ENCODE peak calls at places on chromosomes 7 and 10, in five cellular contexts. N is heart left ventricle, D is stomach, I is ovary, T is uterus. P is an unnamed sample.

GRCh38 chr10:57494481-57494880 is 773.2 kb downstream of the IPMK start:
- DNase-seq in D (no peak), I (no peak), T (no peak), N (no peak), P (no peak)

GRCh38 chr10:127429601-127430312 is 119.4 kb upstream of the NPS start:
- DNase-seq in D (no peak), T (no peak), I (no peak), N (no peak), P (no peak)

GRCh38 chr10:108562105-108562504 is 1361.2 kb downstream of the XPNPEP1 start:
- DNase-seq in N (no peak), T (no peak), D (no peak), I (no peak), P (no peak)

GRCh38 chr10:67288688-67289410 is 363.0 kb downstream of the LRRTM3 start:
- DNase-seq in D (no peak), T (no peak), I (no peak), N (no peak), P (no peak)

GRCh38 chr7:32119790-32120196 is 49.6 kb upstream of the PDE1C start:
- DNase-seq in N (peak; percentile 56), D (no peak), I (no peak), T (no peak), P (no peak)

GRCh38 chr10:18607503-18607902 is 43.9 kb downstream of the NSUN6 start:
- DNase-seq in T (peak; percentile 30), I (no peak), N (no peak), D (peak; percentile 38), P (no peak)

GRCh38 chr7:130356121-130356759 is 11.6 kb downstream of the CPA5 start:
- DNase-seq in T (peak; percentile 67), N (no peak), I (peak; percentile 41), D (no peak), P (no peak)

GRCh38 chr7:151008511-151009323 is 15.6 kb downstream of the ATG9B start:
- DNase-seq in I (peak; percentile 86), N (peak; percentile 91), D (no peak), T (peak; percentile 54), P (no peak)

GRCh38 chr7:16918288-16918895 is 36.6 kb upstream of the AGR3 start:
- DNase-seq in T (no peak), D (peak; percentile 32), N (no peak), I (no peak), P (no peak)

GRCh38 chr7:110065112-110065511 is 1025.8 kb upstream of the LRRN3 start:
- DNase-seq in I (no peak), N (no peak), T (no peak), D (no peak), P (no peak)

GRCh38 chr7:44057181-44057848 is 8.1 kb downstream of the PGAM2 start:
- DNase-seq in T (peak; percentile 11), N (no peak), D (no peak), I (no peak), P (no peak)

GRCh38 chr10:112953760-112954159 is 3.7 kb downstream of the TCF7L2 start:
- DNase-seq in I (no peak), T (no peak), D (no peak), N (no peak), P (no peak)

GRCh38 chr7:127897704-127898454 is 133.4 kb downstream of the LRRC4 start:
- DNase-seq in I (no peak), N (no peak), T (no peak), D (no peak), P (no peak)

GRCh38 chr7:131688738-131689661 is 132.6 kb upstream of the PODXL start:
- DNase-seq in T (peak; percentile 45), D (peak; percentile 71), N (peak; percentile 73), I (peak; percentile 66), P (peak; percentile 91)

GRCh38 chr7:34026481-34027225 is 121.3 kb downstream of the BMPER start:
- DNase-seq in I (no peak), D (no peak), T (no peak), N (no peak), P (no peak)

GRCh38 chr10:20853276-20853675 is 43.8 kb downstream of the NEBL start:
- DNase-seq in I (no peak), T (no peak), D (no peak), N (no peak), P (no peak)

GRCh38 chr10:132961420-132961803 is 19.0 kb upstream of the CFAP46 start:
- DNase-seq in I (no peak), T (no peak), N (no peak), D (no peak), P (no peak)

GRCh38 chr7:30427296-30428080 is 51.1 kb downstream of the NOD1 start:
- DNase-seq in N (no peak), D (no peak), I (no peak), T (no peak), P (no peak)

GRCh38 chr7:100191775-100192174 is 14.1 kb downstream of the STAG3 start:
- DNase-seq in N (no peak), T (no peak), D (no peak), I (no peak), P (no peak)

GRCh38 chr7:22125436-22125835 is 179.7 kb upstream of the CDCA7L start:
- DNase-seq in I (no peak), N (no peak), T (no peak), D (no peak), P (no peak)

GRCh38 chr7:121288894-121289293 is 39.9 kb upstream of the WNT16 start:
- DNase-seq in N (no peak), I (no peak), D (no peak), T (no peak), P (no peak)

GRCh38 chr7:73307436-73307835 is 1.2 kb downstream of the NSUN5 start:
- DNase-seq in N (no peak), I (no peak), T (no peak), D (no peak), P (no peak)

DNA sequence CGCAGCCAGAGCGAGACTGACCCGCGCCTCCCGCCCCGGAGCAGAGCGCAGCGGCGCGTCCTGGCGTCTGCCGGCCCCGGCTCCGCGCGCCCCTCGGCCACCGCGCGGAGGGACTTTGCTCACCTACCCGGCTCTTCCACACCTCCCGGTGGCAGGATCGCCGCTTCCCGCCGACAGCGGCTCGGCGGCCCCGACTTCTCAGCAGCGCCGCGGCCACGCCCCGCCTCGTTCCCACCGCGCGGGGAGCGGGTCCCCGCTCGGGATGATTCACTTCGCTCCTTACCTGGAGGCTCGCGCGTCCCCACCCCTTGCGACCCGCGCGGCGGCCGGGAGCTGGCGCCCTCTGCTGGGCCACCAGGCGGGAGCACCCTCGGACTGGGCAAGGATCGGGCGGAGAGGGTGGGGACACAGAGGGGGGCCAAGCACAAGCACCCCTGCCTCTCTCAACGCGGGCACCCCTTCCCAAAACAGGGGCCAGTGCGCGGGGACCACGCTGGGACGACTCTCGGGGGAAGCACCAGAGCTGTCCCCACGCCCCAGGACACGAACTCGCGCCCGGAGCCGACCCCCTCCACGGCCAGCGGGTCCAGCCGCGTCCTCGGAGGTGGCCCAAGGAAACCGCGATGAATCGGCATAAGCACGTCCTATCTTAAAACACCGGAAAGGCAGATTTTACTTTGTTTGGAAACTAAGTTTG is 101.0 kb upstream of the SVIL start:
- DNase-seq in T (peak; percentile 90), N (peak; percentile 93), D (peak; percentile 86), I (peak; percentile 94), P (peak; percentile 97)
- TF ChIP-seq CTCF in T (peak; percentile 97), N (peak; percentile 94), D (peak; percentile 95), I (peak; percentile 96), P (peak; percentile 96)

DNA sequence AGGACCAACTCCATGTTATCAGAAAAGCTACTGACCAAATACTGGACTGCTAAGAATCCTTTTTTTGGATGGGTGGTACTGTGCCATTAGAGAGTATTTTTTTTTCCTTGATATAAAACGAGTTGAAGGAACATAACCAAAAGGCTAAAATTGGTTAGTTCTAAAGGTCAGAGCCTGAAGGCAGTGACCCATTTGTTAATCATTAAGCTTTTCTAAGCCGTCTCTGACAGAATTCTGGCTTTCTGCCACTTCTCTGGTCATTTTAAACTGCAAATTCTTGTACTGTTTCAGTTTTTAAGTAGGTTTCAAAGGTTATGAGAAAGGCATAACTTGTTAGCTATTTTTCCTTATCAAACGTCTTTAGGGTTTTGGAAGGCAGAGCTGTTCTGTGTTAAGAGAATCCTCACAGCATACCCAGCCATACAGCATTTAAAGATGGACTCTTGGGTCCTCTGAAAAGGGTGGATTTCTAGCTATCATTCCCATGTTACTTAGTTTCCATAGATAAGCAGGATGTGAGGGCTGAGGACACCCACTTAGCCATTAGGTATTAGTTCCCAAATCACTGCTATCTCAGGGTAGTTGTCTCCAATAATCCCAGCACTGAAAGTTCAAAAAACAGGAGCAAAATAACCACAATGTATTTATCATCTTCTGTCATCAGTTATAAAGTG is 196.8 kb downstream of the RNLS start:
- DNase-seq in I (no peak), N (no peak), D (no peak), T (no peak), P (no peak)
- H3K4me1 ChIP-seq in I (peaks cover 5% of the 10 kb centered on the region), N (peaks cover 39% of the 10 kb centered on the region), D (peaks cover 16% of the 10 kb centered on the region), T (peaks cover 11% of the 10 kb centered on the region), P (peaks cover 27% of the 10 kb centered on the region)

DNA sequence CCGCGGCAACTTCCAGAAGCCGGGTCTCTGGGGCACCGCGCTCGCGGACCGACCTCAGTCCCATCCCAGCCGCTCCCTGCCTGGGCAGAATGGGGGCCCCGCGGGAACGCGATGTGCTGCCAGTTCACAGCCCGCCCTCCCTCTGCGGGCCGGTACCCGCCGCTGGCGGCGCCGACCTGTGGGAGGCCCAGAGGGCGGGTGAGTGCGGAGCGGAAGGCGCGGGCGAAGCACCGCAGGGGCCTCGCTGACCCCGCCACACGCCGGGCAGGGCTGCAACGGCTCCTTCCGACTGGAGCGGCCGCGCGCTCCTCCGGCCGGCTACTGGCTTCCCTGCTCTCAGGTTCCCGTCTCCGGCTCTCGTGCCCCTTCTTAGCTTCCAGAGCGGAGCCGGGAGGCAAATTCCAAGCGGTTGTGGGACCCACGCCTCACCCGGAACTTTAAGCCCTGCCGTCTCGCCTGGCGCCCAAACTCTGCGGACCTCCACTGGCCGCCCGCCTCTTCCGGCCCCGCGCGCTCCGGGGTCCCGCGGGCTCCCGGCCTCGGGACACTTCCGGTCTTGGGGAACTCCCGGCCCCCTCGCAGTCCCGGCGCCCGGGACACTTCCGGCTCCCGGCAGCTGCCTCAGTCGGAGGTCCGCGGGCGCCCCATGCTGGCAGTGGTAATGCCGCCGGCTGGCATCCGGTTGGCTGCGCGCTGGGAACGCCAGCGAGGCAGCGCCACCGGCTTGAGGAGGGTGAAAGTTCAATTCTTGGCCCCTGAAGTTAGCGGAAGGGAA is at the start of gene CYREN:
- DNase-seq in T (peak; percentile 92), N (peak; percentile 98), I (peak; percentile 95), D (peak; percentile 96), P (peak; percentile 96)
- TF ChIP-seq POLR2A in T (peak; percentile 69), N (no peak), I (peak; percentile 51), D (no peak), P (peak; percentile 42)

GRCh38 chr10:44306147-44306710 is 78.7 kb downstream of the CXCL12 start:
- DNase-seq in I (no peak), N (no peak), T (no peak), D (no peak), P (peak; percentile 64)

GRCh38 chr10:44307691-44308090 is 77.2 kb downstream of the CXCL12 start:
- DNase-seq in I (no peak), T (no peak), D (no peak), N (no peak), P (peak; percentile 72)

GRCh38 chr10:44308935-44309334 is 76.0 kb downstream of the CXCL12 start:
- DNase-seq in T (no peak), I (no peak), D (no peak), N (no peak), P (peak; percentile 88)

GRCh38 chr10:44309939-44310761 is 74.7 kb downstream of the CXCL12 start:
- DNase-seq in N (no peak), D (no peak), I (no peak), T (no peak), P (peak; percentile 70)

DNA sequence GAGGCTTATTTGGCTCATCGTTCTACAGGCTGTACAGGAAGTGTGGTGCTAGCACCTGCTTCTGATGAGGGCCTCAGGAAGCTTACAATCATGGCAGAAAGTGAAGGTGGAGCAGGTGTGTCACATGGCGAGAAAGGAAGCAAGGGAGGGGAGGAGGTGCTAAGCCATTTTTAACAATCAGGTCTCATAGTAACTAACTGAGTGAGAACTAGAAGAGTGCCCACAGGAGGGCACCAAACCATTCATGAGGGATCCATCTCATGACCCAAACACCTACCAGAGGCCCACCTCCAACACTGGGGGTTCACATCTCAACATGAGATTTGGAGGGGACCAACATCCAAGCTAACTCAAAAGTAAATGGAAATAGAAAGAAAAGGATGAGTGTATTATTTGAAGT is 78.1 kb downstream of the CXCL12 start:
- DNase-seq in D (no peak), T (no peak), I (no peak), N (no peak), P (peak; percentile 83)
- TF ChIP-seq CTCF in D (no peak), T (no peak), I (no peak), N (peak; percentile 19), P (no peak)